ENCODE peak calls at places on chromosomes 3 and 15, in ten cellular contexts. A is H54, E is adrenal gland, J is HepG2, S is uterus, I is transverse colon, R is stomach, Z is H1, M is breast epithelium, L is heart left ventricle. F is an unnamed sample.

GRCh38 chr3:55405436-55405835 is 81.7 kb downstream of the WNT5A start:
- DNase-seq in A (peak), E (no peak), J (no peak), S (no peak), I (no peak), R (no peak), Z (peak), M (no peak), L (no peak), F (no peak)

GRCh38 chr3:27165348-27165747 is 203.8 kb downstream of the NEK10 start:
- DNase-seq in A (no peak), E (no peak), J (no peak), S (no peak), I (no peak), R (no peak), Z (no peak), M (no peak), L (no peak), F (no peak)

GRCh38 chr15:38401716-38402115 is 52.2 kb upstream of the FAM98B start:
- DNase-seq in A (no peak), E (no peak), J (no peak), S (no peak), I (no peak), R (no peak), Z (no peak), M (no peak), L (no peak), F (no peak)

GRCh38 chr3:31984321-31984720 is 2.8 kb downstream of the ZNF860 start:
- DNase-seq in A (no peak), E (no peak), J (no peak), S (no peak), I (no peak), R (no peak), Z (no peak), M (no peak), L (no peak), F (no peak)

GRCh38 chr15:90571063-90571541 is 41.4 kb downstream of the CRTC3 start:
- DNase-seq in A (peak), E (peak), J (no peak), S (no peak), I (peak), R (no peak), Z (no peak), M (peak), L (peak), F (no peak)

GRCh38 chr15:34753236-34753894 is 1.4 kb downstream of the GJD2 start:
- DNase-seq in A (peak), E (peak), J (peak), S (no peak), I (no peak), R (no peak), Z (peak), M (no peak), L (peak), F (no peak)

GRCh38 chr3:11350374-11350773 is 78.2 kb downstream of the ATG7 start:
- DNase-seq in A (peak), E (no peak), J (no peak), S (no peak), I (no peak), R (no peak), Z (no peak), M (no peak), L (no peak), F (no peak)

GRCh38 chr3:125651246-125651645 is 55.9 kb upstream of the OSBPL11 start:
- DNase-seq in A (peak), E (no peak), J (no peak), S (no peak), I (no peak), R (no peak), Z (no peak), M (no peak), L (no peak), F (no peak)

GRCh38 chr3:17077614-17078013 is 192.9 kb downstream of the PLCL2 start:
- DNase-seq in A (no peak), E (peak), J (no peak), S (no peak), I (no peak), R (no peak), Z (no peak), M (no peak), L (peak), F (no peak)

GRCh38 chr3:139506792-139507191 is 30.5 kb upstream of the RBP2 start:
- DNase-seq in A (no peak), E (no peak), J (peak), S (no peak), I (no peak), R (no peak), Z (no peak), M (no peak), L (no peak), F (no peak)

GRCh38 chr15:25470230-25470629 is 31.4 kb upstream of the UBE3A start:
- DNase-seq in A (no peak), E (no peak), J (no peak), S (no peak), I (no peak), R (no peak), Z (no peak), M (no peak), L (no peak), F (no peak)

GRCh38 chr15:52529289-52529929 is 729 bp upstream of the MYO5A start:
- DNase-seq in A (no peak), E (peak), J (no peak), S (peak), I (peak), R (no peak), Z (no peak), M (no peak), L (no peak), F (no peak)

GRCh38 chr3:122797291-122797690 is 2.4 kb downstream of the SLC49A4 start:
- DNase-seq in A (no peak), E (no peak), J (no peak), S (no peak), I (no peak), R (no peak), Z (no peak), M (no peak), L (no peak), F (no peak)

DNA sequence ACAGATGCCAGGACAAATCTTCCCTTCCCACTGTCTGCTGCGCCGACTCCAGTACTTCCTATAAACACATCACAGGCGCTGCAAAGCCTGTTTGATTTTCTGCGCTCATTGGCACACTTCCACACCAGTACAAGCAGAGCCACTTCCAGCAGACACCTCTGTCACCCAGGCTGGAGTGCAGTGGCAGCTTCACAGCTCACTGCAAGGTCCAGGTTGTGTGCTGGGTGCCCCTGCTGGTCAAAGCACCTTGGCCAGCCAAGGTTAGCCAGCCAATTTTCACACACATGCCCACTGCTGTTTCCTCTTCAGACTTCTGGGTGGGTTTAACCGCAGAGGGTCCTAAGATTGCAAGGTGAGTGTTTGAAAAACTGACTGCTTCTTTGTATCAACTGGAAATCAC is 4.9 kb downstream of the CHDH start:
- DNase-seq in A (no peak), E (peak), J (peak), S (no peak), I (peak), R (peak), Z (no peak), M (peak), L (no peak), F (no peak)
- TF ChIP-seq POLR2A in A (no peak), E (no peak), J (no peak), S (no peak), I (no peak), R (no peak), Z (no peak), M (no peak), L (no peak), F (no peak)

GRCh38 chr3:127822836-127823589 is 698 bp upstream of the MGLL start:
- DNase-seq in A (no peak), E (peak), J (no peak), S (no peak), I (peak), R (peak), Z (no peak), M (no peak), L (peak), F (peak)
- TF ChIP-seq POLR2A in A (peak), E (no peak), J (no peak), S (no peak), I (peak), R (no peak), Z (no peak), M (no peak), L (no peak), F (no peak)

GRCh38 chr15:100862162-100862561 is 17.5 kb upstream of the ALDH1A3 start:
- DNase-seq in A (no peak), E (no peak), J (no peak), S (peak), I (no peak), R (no peak), Z (no peak), M (no peak), L (no peak), F (no peak)

GRCh38 chr15:100863406-100864198 is 16.0 kb upstream of the ALDH1A3 start:
- DNase-seq in A (no peak), E (peak), J (no peak), S (peak), I (peak), R (peak), Z (no peak), M (peak), L (peak), F (no peak)

GRCh38 chr15:100859970-100860828 is 19.4 kb upstream of the ALDH1A3 start:
- DNase-seq in A (no peak), E (no peak), J (no peak), S (peak), I (no peak), R (no peak), Z (no peak), M (no peak), L (no peak), F (no peak)

GRCh38 chr15:100860829-100861510 is 18.7 kb upstream of the ALDH1A3 start:
- DNase-seq in A (no peak), E (no peak), J (no peak), S (peak), I (no peak), R (no peak), Z (no peak), M (no peak), L (no peak), F (no peak)

DNA sequence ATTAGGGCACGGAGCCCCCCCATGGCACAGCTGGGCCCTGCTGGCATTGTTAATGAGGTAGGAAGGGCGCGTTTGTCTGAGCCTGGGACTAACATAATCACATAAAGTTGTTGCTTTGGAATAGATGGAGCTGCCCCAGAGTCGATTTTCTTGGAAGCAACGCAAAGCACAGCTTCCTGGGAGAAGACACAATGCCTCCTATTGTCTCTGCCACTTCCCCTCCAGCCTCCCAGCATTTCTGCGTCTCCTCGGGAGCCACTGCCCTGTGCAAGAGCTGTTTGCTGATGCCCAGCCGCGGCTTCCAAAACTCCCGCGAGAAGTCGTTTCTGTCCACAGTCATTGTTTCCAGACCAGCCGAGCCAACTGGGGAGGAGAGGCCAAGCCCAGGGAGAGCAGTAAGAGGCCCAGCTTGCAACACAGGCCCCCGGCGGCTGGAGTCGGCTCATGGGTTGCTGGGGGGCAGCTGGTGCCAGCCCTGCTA is 18.1 kb upstream of the ALDH1A3 start:
- DNase-seq in A (no peak), E (no peak), J (no peak), S (peak), I (peak), R (no peak), Z (no peak), M (peak), L (peak), F (no peak)
- TF ChIP-seq POLR2A in A (no peak), E (no peak), J (no peak), S (no peak), I (no peak), R (no peak), Z (no peak), M (no peak), L (no peak), F (no peak)

DNA sequence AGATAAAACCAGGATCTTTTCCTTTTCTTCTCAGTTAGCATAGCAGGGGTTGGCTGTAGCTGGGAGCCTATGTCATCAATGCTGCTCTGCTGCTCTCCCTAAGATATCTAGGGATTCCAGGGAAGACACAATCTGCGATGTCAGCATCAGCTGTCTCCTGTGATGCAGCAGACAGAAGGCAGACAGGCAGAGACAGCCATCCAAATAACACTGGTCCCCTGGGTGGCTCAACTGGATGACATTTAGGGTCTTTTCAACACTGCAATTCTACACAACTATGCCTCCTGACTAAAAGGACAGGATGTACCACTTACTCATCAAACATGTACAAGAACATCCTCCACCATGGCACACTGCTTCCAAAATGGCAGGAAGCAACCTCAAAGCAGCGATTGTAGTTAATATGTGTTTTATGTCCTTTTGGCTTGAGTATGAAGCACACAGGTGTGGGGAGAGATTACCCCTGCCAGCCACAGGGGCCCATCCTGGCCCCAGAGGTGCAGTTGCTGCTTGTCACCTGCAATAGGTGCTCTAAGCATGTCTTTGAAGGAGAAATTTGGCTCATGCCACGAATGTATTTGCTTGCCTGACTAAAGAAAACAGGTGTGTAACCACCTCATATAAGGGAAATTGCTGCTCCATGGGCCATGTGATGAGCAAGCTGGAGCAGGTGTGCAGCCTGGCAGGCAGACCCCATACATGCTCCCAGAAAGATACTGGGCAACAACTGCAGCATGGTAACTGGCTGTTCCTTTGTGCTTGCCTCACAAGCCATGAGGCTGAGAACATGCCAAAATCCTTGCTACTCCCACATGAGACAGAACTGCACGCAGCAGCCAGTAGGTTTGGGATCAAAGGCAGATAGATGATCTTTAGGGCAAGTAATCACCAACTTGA is 357.8 kb downstream of the VPS13C start:
- DNase-seq in A (no peak), E (no peak), J (no peak), S (no peak), I (no peak), R (no peak), Z (peak), M (no peak), L (no peak), F (no peak)
- TF ChIP-seq POLR2A in A (no peak), E (no peak), J (no peak), S (no peak), I (no peak), R (no peak), Z (no peak), M (no peak), L (no peak), F (no peak)

GRCh38 chr3:152271465-152272035 is 2.8 kb downstream of the MBNL1 start:
- DNase-seq in A (no peak), E (no peak), J (no peak), S (no peak), I (no peak), R (no peak), Z (no peak), M (no peak), L (no peak), F (no peak)
- TF ChIP-seq POLR2A in A (no peak), E (no peak), J (no peak), S (no peak), I (no peak), R (no peak), Z (no peak), M (no peak), L (no peak), F (no peak)

DNA sequence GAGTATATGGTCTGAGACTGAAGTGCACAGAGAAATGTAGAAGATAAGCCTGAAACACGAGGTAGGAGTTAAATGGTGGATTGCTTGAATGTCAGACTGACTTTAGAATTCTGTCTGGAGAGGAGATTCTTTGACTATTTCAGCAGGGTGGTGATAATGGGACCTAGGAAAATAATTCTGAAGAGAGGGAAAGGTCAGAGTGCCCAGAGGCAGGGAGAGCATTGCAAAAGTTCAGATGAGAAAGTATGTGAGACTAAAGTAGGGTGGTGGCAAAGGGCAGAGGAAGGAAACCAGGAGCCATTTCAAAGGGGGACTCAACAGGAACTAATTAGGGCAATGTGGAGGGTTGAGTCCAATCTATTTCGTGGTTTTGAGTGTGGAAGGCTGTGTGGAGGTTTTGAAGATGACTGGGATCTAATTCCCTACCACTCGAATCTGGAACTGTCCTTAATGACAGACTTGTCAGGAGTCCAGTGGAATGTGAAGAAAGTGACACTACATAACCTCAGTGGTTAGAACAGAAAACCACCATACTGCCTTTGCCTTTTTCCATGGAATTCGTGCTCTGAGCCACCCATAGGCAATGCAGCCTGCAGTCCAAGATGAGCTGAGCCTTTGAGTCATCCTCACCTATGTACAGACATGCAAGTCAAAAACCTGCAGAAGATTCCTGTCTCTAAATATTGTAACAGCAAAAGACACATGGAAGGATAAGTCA is 16.1 kb downstream of the CPOX start:
- DNase-seq in A (no peak), E (no peak), J (no peak), S (no peak), I (no peak), R (no peak), Z (no peak), M (no peak), L (no peak), F (no peak)
- TF ChIP-seq POLR2A in A (no peak), E (no peak), J (no peak), S (no peak), I (no peak), R (no peak), Z (no peak), M (no peak), L (no peak), F (no peak)

DNA sequence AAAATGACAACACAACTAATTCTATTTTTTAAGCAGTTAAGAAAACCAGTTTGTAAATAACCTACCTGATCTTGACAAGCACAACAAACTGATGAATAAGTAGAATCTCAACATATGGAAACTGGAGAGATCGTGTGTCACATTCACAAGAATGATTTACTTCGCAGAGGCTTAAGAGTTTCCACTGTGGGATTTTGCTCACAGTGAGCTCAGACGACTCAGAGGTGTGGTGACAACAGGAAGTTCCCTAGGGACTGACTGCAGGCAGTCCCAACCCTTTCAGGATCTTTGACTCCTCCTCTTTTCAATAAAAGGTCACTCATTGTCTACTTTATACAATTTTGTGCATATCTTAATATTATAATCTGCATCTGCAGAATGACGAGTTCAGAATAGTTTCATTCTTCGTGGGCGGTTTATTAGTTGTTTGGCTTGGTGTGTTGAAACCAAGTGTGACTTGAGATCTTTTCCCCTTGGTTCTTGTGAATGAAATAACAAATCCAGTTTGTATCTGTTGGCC is at the start of gene LIPH:
- DNase-seq in A (peak), E (no peak), J (no peak), S (no peak), I (peak), R (peak), Z (no peak), M (peak), L (no peak), F (no peak)
- TF ChIP-seq POLR2A in A (no peak), E (no peak), J (no peak), S (no peak), I (peak), R (peak), Z (no peak), M (peak), L (no peak), F (no peak)

GRCh38 chr3:121592856-121593702 is at the start of gene FBXO40:
- DNase-seq in A (no peak), E (no peak), J (no peak), S (no peak), I (peak), R (no peak), Z (peak), M (no peak), L (peak), F (no peak)
- TF ChIP-seq POLR2A in A (no peak), E (no peak), J (no peak), S (no peak), I (no peak), R (no peak), Z (peak), M (no peak), L (no peak), F (no peak)

GRCh38 chr3:131338948-131339640 is 42.5 kb upstream of the NUDT16 start:
- DNase-seq in A (no peak), E (no peak), J (no peak), S (no peak), I (no peak), R (no peak), Z (no peak), M (no peak), L (no peak), F (no peak)
- TF ChIP-seq POLR2A in A (no peak), E (no peak), J (no peak), S (no peak), I (no peak), R (no peak), Z (no peak), M (no peak), L (no peak), F (no peak)

DNA sequence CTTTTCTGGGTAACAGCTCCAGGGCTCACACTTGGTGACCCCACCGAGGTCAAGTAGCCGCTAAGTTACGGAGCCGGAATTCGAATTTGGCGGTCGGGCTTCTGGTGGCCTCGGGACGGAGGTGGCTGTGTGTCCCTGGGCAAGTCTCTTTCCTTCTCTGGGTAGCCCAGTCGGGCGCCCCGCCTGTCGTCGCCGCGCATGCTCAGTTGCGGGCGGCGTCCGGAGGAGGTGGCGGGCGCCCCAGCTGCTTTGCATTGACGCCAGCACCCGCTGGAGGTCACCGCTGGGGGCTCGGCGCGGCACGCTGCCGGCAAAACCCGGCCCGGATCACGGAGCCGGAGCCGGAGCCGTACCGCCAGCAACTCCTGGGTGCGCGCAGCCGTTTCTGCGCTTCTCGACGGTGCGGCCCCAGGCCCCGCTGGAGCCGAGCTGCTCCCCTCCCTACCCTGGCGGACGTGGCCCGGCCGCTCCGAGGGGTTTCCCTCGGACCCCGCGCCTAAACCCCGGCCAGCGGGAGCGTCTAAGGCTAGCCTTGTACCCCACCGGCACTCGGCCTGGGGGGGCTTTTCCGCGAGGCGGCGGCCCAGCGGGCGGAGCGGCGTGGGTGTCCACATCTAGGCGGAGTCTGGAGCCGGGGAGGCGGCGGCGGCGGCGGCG is 474 bp upstream of the PDE8A start:
- DNase-seq in A (peak), E (peak), J (peak), S (peak), I (peak), R (peak), Z (peak), M (peak), L (peak), F (peak)
- TF ChIP-seq POLR2A in A (no peak), E (peak), J (peak), S (no peak), I (peak), R (peak), Z (no peak), M (no peak), L (no peak), F (peak)